ENCODE peak calls at places on chromosome 14, in six cellular contexts. F is lower leg skin; W is cardiac fibroblast; I is effector memory CD4-positive, alpha-beta T cell; A is foreskin fibroblast; K is naive thymus-derived CD4-positive, alpha-beta T cell. T is an unnamed sample.
A peak's percentile ranks its signal among the peaks of the same experiment; 100 is the strongest.

GRCh38 chr14:33949051-33950037 is 1.5 kb downstream of the EGLN3 start:
- DNase-seq in F (no peak), W (no peak), I (no peak), A (no peak), K (no peak), T (no peak)

GRCh38 chr14:93939304-93940229 is 12.4 kb downstream of the FAM181A start:
- DNase-seq in F (peak; percentile 49), W (peak; percentile 69), I (peak; percentile 83), A (peak; percentile 35), K (peak; percentile 95), T (peak; percentile 91)

GRCh38 chr14:25846232-25846631 is 751.6 kb downstream of the NOVA1 start:
- DNase-seq in F (no peak), W (no peak), I (no peak), A (no peak), K (no peak), T (no peak)

GRCh38 chr14:29637406-29637805 is 290.2 kb downstream of the PRKD1 start:
- DNase-seq in F (peak; percentile 48), W (peak; percentile 74), I (no peak), A (peak; percentile 63), K (no peak), T (no peak)

GRCh38 chr14:37122919-37123639 is 49.3 kb downstream of the SLC25A21 start:
- DNase-seq in F (no peak), W (peak; percentile 38), I (no peak), A (no peak), K (no peak), T (no peak)

GRCh38 chr14:39974036-39974435 is 541.8 kb upstream of the FBXO33 start:
- DNase-seq in F (no peak), W (no peak), I (no peak), A (no peak), K (no peak), T (no peak)

GRCh38 chr14:90330203-90331196 is 1.2 kb downstream of the NRDE2 start:
- DNase-seq in F (no peak), W (no peak), I (no peak), A (no peak), K (no peak), T (no peak)

GRCh38 chr14:45201908-45202307 is 51.1 kb downstream of the MIS18BP1 start:
- DNase-seq in F (no peak), W (peak; percentile 44), I (no peak), A (no peak), K (no peak), T (peak; percentile 9)

GRCh38 chr14:69493791-69494190 is 9.3 kb downstream of the PLEKHD1 start:
- DNase-seq in F (no peak), W (no peak), I (no peak), A (no peak), K (no peak), T (no peak)

DNA sequence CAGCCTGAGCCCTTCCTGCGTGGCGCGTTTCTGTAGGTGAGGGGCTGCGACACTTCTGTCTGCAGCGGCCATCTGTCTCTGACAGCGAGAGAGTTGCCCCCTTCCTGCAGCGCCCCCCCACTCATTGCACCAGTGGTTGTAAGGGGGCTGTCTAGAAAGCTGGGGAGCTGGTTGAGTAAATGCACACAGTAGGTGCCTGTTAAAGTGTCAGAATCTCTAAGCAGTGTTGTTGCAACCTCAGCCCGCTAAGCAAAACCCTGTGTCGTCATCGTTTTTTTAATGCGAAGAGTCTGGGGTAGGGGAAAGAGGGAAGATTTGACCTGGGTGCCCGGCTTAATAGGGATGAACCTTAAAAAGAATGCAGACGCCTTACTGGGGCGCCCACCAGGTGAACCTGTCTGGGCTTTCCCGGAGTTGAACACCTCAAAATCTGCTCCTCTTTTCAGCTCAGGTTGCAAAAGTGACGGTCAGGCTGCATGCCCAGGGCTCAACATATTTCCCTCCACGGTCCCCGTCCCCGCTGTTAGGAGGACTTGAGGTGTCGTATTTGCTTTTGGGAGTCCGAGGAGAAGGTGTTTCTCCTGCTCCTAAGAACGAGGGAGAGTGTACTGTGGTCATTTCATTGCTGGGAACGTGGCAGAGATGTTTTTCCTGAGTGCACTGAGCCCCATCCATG is 1.0 kb downstream of the DLK1 start:
- DNase-seq in F (no peak), W (no peak), I (no peak), A (no peak), K (no peak), T (no peak)
- H3K4me3 ChIP-seq in F (no peak overlapping the region), W (no peak overlapping the region), I (no peak overlapping the region), A (no peak overlapping the region), K (no peak overlapping the region), T (no peak overlapping the region)

GRCh38 chr14:75991753-75992152 is 6.2 kb downstream of the IFT43 start:
- DNase-seq in F (no peak), W (no peak), I (no peak), A (no peak), K (no peak), T (no peak)

GRCh38 chr14:75999511-76000190 is 14.1 kb downstream of the IFT43 start:
- DNase-seq in F (no peak), W (no peak), I (no peak), A (no peak), K (no peak), T (no peak)

GRCh38 chr14:75993567-75994041 is 8.0 kb downstream of the IFT43 start:
- DNase-seq in F (no peak), W (no peak), I (no peak), A (no peak), K (no peak), T (no peak)

GRCh38 chr14:75996488-75996887 is 10.9 kb downstream of the IFT43 start:
- DNase-seq in F (no peak), W (no peak), I (no peak), A (no peak), K (no peak), T (no peak)

GRCh38 chr14:75995372-75996041 is 9.9 kb downstream of the IFT43 start:
- DNase-seq in F (no peak), W (peak; percentile 48), I (no peak), A (peak; percentile 82), K (no peak), T (no peak)
- H3K4me3 ChIP-seq in F (no peak overlapping the region), W (no peak overlapping the region), I (no peak overlapping the region), A (no peak overlapping the region), K (no peak overlapping the region), T (no peak overlapping the region)

DNA sequence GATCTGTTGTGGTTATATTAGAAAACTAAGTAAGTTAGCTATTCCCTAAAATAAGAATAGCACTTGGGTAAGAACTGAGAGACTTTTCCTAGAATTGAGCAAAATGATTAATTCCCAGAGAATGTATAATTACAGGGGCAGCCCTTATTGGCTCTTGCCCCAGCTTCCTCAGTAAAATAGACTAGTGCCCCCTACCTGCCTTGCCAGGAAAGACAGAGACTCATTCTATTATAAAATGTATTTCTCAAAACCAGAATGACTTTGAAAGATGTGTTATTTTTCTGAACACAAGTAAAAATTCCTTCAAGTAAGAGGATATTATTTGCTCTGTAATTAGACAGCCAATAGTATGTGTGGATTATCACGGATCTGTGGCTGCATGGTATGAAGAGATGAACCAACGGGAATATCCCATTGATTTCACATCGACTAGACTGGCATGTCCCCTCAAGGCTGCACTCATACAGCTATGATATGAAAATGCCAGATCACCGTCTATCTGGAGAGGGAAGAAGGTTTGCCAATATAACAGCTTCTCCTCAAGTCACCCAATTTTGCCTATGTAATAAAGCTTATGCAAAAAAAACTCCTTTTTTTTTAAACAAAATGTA is 7.4 kb upstream of the GLRX5 start:
- DNase-seq in F (peak; percentile 69), W (peak; percentile 90), I (no peak), A (peak; percentile 67), K (peak; percentile 60), T (no peak)
- H3K4me3 ChIP-seq in F (no peak overlapping the region), W (no peak overlapping the region), I (no peak overlapping the region), A (no peak overlapping the region), K (no peak overlapping the region), T (no peak overlapping the region)

DNA sequence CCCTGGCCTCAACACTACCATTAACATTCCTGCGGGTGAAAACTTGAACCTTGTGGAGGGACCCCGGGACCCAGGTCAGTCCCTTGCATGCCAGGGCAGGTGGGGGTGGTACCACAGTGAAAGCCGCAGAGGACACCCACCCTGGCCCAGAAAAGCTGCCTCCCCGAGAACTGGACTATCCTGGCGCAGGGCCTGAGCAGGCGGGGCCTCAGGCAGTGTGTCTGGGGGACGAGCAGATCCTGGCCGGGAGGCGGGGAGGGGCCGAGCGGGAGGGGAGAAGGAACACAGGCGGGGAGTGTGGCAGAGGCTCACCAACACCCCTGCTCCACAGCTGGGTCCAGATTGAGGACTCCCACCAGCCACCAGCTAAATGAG is 10.0 kb downstream of the AHNAK2 start:
- DNase-seq in F (peak; percentile 80), W (peak; percentile 41), I (no peak), A (no peak), K (no peak), T (no peak)
- H3K4me3 ChIP-seq in F (no peak overlapping the region), W (peak overlapping the region; percentile 34), I (no peak overlapping the region), A (peak overlapping the region; percentile 40), K (no peak overlapping the region), T (no peak overlapping the region)

DNA sequence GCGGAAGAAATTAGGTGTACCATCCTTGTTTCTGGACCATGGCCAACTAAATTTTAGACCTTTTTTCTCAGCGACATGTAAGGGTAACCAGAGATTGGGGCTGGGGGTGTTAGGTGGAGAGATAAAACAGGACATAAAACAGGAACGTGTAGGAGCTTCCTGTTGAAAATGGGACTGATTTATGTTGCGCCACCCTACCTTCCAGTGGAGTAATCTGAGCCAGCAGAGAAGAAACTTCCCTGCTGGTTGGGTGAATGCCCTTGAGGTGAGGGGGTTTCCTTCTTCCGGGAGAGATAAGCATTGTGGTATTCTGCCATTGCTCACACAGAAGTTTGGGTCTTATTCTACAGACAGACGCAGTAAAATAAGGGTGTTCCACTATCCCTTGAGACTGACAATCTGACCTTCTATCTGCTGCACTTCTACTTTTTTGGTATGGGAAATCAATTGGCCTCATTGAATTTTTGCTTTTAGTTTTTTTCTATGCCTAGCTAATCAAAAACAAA is 417.6 kb downstream of the PCNX1 start:
- DNase-seq in F (no peak), W (peak; percentile 59), I (peak; percentile 25), A (no peak), K (peak; percentile 29), T (peak; percentile 44)
- H3K4me3 ChIP-seq in F (no peak overlapping the region), W (no peak overlapping the region), I (no peak overlapping the region), A (no peak overlapping the region), K (no peak overlapping the region), T (peak overlapping the region; percentile 57)

GRCh38 chr14:50055461-50056228 is 60.7 kb downstream of the VCPKMT start:
- DNase-seq in F (no peak), W (no peak), I (no peak), A (no peak), K (no peak), T (no peak)
- H3K4me3 ChIP-seq in F (no peak overlapping the region), W (no peak overlapping the region), I (no peak overlapping the region), A (no peak overlapping the region), K (no peak overlapping the region), T (no peak overlapping the region)

GRCh38 chr14:100899841-100900771 is 3.4 kb downstream of the RTL1 start:
- DNase-seq in F (no peak), W (no peak), I (no peak), A (no peak), K (no peak), T (no peak)
- H3K4me3 ChIP-seq in F (no peak overlapping the region), W (no peak overlapping the region), I (no peak overlapping the region), A (no peak overlapping the region), K (no peak overlapping the region), T (no peak overlapping the region)

GRCh38 chr14:101567252-101567651 is 6.0 kb downstream of the DIO3 start:
- DNase-seq in F (no peak), W (no peak), I (no peak), A (no peak), K (no peak), T (no peak)

GRCh38 chr14:101563654-101564443 is 2.6 kb downstream of the DIO3 start:
- DNase-seq in F (no peak), W (no peak), I (no peak), A (no peak), K (no peak), T (no peak)

GRCh38 chr14:101563352-101563653 is 2.0 kb downstream of the DIO3 start:
- DNase-seq in F (no peak), W (no peak), I (no peak), A (no peak), K (no peak), T (no peak)

GRCh38 chr14:101564444-101564776 is 3.1 kb downstream of the DIO3 start:
- DNase-seq in F (no peak), W (no peak), I (no peak), A (no peak), K (no peak), T (no peak)

GRCh38 chr14:101564819-101565698 is 3.8 kb downstream of the DIO3 start:
- DNase-seq in F (no peak), W (no peak), I (no peak), A (no peak), K (no peak), T (no peak)
- H3K4me3 ChIP-seq in F (no peak overlapping the region), W (no peak overlapping the region), I (no peak overlapping the region), A (no peak overlapping the region), K (no peak overlapping the region), T (no peak overlapping the region)

T was measured in GM06990.